ENCODE peak calls at places on chromosomes 4 and X, in nine cellular contexts. I, Z, W, R, A, X, L, O and K are unnamed samples.

GRCh38 chr4:2335729-2336101 is 73.8 kb upstream of the MXD4 start:
- DNase-seq in Z (no peak), W (no peak), A (no peak), O (no peak), I (no peak), X (no peak), R (no peak), L (no peak), K (no peak)

GRCh38 chr4:13476915-13477314 is 7.2 kb downstream of the RAB28 start:
- DNase-seq in R (no peak), L (no peak), O (no peak), X (peak; percentile 34), I (no peak), A (no peak), W (no peak), Z (no peak), K (no peak)

GRCh38 chr4:21490682-21491081 is 457.9 kb downstream of the KCNIP4 start:
- DNase-seq in A (no peak), I (no peak), O (no peak), L (no peak), R (no peak), X (no peak), W (no peak), Z (no peak), K (no peak)

GRCh38 chrX:48514868-48515460 is 6.2 kb downstream of the PORCN start:
- DNase-seq in A (no peak), Z (no peak), I (no peak), L (no peak), R (no peak), O (no peak), X (no peak), W (no peak), K (no peak)

GRCh38 chrX:132748909-132749308 is 209.5 kb downstream of the HS6ST2 start:
- DNase-seq in Z (no peak), O (no peak), I (no peak), A (no peak), W (no peak), R (no peak), X (no peak), L (no peak), K (no peak)

GRCh38 chr4:53365121-53365485 is 758 bp downstream of the SCFD2 start:
- DNase-seq in Z (no peak), R (no peak), L (no peak), O (no peak), I (no peak), X (peak; percentile 80), A (no peak), W (no peak), K (no peak)

GRCh38 chr4:13706716-13707115 is 79.2 kb upstream of the BOD1L1 start:
- DNase-seq in W (no peak), X (no peak), I (no peak), A (no peak), Z (no peak), L (no peak), R (no peak), O (no peak), K (no peak)

GRCh38 chr4:16977081-16977480 is 78.6 kb upstream of the LDB2 start:
- DNase-seq in W (no peak), X (no peak), Z (no peak), L (no peak), R (no peak), I (no peak), A (no peak), O (no peak), K (no peak)

GRCh38 chr4:108168672-108169562 is at the start of gene LEF1:
- DNase-seq in R (no peak), X (no peak), Z (peak; percentile 82), O (peak; percentile 17), L (peak; percentile 33), A (peak; percentile 39), W (no peak), I (no peak), K (no peak)

GRCh38 chr4:126955292-126956191 is 677.2 kb upstream of the INTU start:
- DNase-seq in I (no peak), X (no peak), L (no peak), W (no peak), R (no peak), Z (no peak), O (no peak), A (no peak), K (no peak)

GRCh38 chr4:59637596-59637995 is 1562.5 kb upstream of the ADGRL3 start:
- DNase-seq in W (no peak), L (no peak), A (no peak), O (no peak), Z (no peak), I (no peak), X (no peak), R (no peak), K (no peak)

GRCh38 chrX:101362116-101362515 is 13.6 kb upstream of the TIMM8A start:
- DNase-seq in L (no peak), X (no peak), O (no peak), I (no peak), A (no peak), Z (no peak), R (no peak), W (no peak), K (no peak)

GRCh38 chrX:97529801-97530200 is 646.1 kb downstream of the RPA4 start:
- DNase-seq in Z (no peak), A (no peak), W (no peak), L (no peak), I (no peak), O (no peak), R (no peak), X (no peak), K (no peak)

GRCh38 chr4:8015512-8015911 is 75.9 kb upstream of the AFAP1 start:
- DNase-seq in R (peak; percentile 16), O (peak; percentile 14), I (no peak), A (no peak), W (no peak), X (no peak), L (no peak), Z (peak; percentile 23), K (no peak)

GRCh38 chrX:119790977-119791436 is 423 bp downstream of the RPL39 start:
- DNase-seq in L (peak; percentile 27), I (no peak), Z (peak; percentile 39), A (no peak), R (peak; percentile 45), X (peak; percentile 53), O (peak; percentile 13), W (no peak), K (peak; percentile 22)

DNA sequence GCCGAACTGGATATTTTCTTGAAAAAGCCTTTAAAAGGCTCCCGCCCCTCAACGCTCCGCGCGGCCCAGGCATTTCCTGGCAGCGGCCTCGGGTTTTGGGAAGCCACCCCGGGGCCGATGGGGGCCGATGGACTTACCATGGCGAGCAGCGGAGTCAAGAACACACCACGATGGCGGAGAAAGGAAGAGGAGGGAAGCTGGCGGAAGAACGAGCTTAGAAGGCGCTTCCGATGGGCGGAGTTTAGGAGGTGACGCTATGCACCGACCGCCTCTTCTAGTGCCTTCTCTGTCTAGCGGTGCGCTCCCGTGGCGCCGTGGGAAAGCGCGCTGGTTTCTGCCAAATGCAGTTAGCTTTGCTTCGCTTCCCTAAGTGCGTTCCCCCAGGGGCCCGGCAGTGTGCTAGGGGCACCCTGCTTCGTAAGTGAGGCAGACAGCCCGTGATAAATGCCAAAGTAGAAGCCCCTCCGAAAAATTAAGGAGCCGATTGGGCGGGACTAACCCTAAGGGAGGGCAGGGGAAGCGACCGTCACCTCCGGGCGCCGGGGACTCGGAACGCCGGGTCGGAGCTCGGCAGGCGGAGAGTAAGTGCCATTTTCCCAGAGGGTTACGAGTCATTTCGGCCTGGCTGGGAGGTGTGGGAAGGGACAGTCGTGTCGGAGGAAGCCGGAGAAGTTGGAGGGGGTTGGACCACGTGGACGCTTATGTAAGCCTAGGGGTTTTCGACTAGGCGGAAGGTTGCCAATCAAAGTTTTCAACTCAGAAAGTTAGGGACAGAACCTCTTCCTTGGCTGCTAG is at the start of gene RPL39:
- DNase-seq in O (peak; percentile 68), W (peak; percentile 86), A (peak; percentile 48), Z (peak; percentile 86), X (peak; percentile 94), L (peak; percentile 86), R (peak; percentile 93), I (peak; percentile 11), K (peak; percentile 83)
- TF ChIP-seq POLR2A in O (peak; percentile 47), W (peak; percentile 47), A (peak; percentile 92), Z (peak; percentile 21), X (peak; percentile 92), L (peak; percentile 77), R (peak; percentile 88), I (no peak), K (peak; percentile 37)

DNA sequence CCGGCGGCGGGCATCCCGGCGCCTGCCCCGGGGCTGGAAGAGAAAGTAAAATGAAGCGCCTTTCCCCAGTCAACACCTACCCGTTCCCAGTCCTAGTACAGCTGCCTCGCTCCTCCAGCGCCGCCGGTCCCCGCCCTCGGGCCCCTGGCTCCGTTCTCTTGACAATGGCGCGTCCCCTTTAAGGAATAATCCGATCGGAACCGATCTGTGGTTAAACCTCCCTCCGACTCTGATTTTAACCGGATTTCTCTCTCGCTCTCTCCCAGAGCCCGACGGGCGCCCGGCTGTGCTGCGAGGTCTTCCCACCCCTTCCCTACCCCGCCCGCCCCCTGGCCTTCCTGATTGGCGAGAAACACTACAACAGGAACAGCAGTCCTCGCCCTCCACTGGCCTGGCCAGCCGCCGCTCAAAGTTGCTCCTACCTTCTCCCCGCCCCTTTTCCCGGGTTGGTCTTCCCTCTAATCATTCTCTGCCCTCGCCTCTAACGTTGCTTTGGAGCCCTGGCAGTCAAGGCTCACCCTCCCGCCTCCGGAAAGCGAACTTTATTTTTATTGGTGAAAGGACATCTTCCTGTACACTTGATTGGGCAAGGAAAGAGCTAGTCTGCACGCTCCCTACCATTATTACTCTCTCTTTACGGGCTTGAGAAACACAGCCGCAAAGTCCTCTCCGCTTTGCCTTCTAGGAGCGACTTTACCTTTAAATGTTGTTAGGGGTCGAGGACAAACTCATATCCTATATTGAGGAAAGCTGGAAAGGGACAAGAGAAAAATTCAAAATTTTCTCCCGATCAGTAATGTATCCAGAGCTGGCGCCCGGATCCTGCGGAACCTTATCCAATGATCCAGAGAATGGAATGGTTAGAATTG is at the start of gene FRYL:
- DNase-seq in R (peak; percentile 98), A (peak; percentile 61), O (peak; percentile 99), X (peak; percentile 100), L (peak; percentile 100), W (peak; percentile 100), Z (peak; percentile 100), I (peak; percentile 99), K (peak; percentile 100)
- TF ChIP-seq POLR2A in R (peak; percentile 24), A (peak; percentile 83), O (peak; percentile 44), X (peak; percentile 68), L (peak; percentile 77), W (no peak), Z (no peak), I (no peak), K (no peak)

GRCh38 chr4:134027931-134028330 is 173.7 kb downstream of the PABPC4L start:
- DNase-seq in W (no peak), A (no peak), I (no peak), Z (no peak), L (no peak), R (peak; percentile 34), O (no peak), X (no peak), K (no peak)
- TF ChIP-seq POLR2A in W (no peak), A (no peak), I (no peak), Z (no peak), L (no peak), R (no peak), O (no peak), X (no peak), K (no peak)

DNA sequence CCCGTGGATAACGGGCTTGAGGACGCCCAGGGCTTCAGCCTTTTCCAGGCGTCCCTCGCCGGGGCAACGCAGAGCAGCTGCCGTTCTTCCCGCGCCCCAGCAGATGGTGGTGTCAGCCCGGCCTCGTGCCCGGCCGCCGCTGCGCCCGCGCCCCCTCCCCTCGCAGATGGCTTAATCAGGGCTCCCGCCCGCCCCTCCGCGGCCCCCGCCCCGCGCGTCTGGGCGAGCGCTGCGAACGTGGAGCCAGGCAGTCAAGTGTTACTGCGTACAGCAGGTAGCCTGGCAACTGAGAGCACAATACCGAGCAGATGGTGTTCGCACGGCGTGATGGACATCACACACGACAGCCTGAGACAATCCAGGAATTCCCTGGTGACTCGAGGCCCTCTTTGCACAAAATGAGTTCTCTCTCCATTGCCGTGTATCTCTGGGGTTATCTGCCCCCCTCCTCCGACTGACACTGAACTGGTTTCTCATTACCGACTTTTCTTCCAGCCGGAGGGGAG is 69.3 kb downstream of the MGST2 start:
- DNase-seq in L (peak; percentile 74), W (peak; percentile 89), X (peak; percentile 77), I (no peak), O (peak; percentile 71), R (no peak), A (peak; percentile 73), Z (peak; percentile 92), K (peak; percentile 76)
- TF ChIP-seq POLR2A in L (no peak), W (no peak), X (no peak), I (no peak), O (no peak), R (no peak), A (no peak), Z (no peak), K (no peak)